ENCODE peak calls at places on chromosomes 6 and 20, in eight cellular contexts. J, F, O, H, L, U, S and A are unnamed samples.
A peak's percentile ranks its signal among the peaks of the same experiment; 100 is the strongest.

GRCh38 chr20:41173791-41174341 is 36.5 kb downstream of the PLCG1 start:
- DNase-seq in S (no peak), U (no peak), L (no peak), H (no peak), O (no peak), F (no peak), J (no peak), A (no peak)

GRCh38 chr6:122800906-122801305 is 11.8 kb downstream of the SMPDL3A start:
- DNase-seq in L (no peak), F (no peak), S (no peak), J (no peak), H (no peak), O (no peak), U (no peak), A (no peak)

GRCh38 chr6:1381397-1382330 is 7.7 kb upstream of the FOXF2 start:
- DNase-seq in U (no peak), F (peak; percentile 91), J (no peak), L (peak; percentile 13), S (peak; percentile 43), H (no peak), O (peak; percentile 67), A (peak; percentile 78)

GRCh38 chr6:41256383-41256782 is 28.2 kb downstream of the TREML4 start:
- DNase-seq in J (no peak), H (no peak), L (no peak), O (no peak), U (no peak), S (no peak), F (no peak), A (no peak)

GRCh38 chr6:38755874-38756273 is 40.8 kb downstream of the DNAH8 start:
- DNase-seq in F (no peak), H (no peak), J (no peak), S (no peak), U (no peak), O (no peak), L (no peak), A (no peak)

GRCh38 chr6:50120300-50120699 is 70.6 kb upstream of the DEFB112 start:
- DNase-seq in L (no peak), S (no peak), F (no peak), H (peak; percentile 7), O (no peak), J (no peak), U (no peak), A (no peak)

GRCh38 chr20:2820896-2821869 is 5.0 kb downstream of the TMEM239 start:
- DNase-seq in F (no peak), L (no peak), S (no peak), U (no peak), H (no peak), O (peak; percentile 39), J (no peak), A (no peak)

GRCh38 chr6:116971959-116972358 is 94.9 kb downstream of the RFX6 start:
- DNase-seq in L (no peak), O (peak; percentile 60), S (peak; percentile 62), U (peak; percentile 31), J (no peak), H (peak; percentile 12), F (peak; percentile 40), A (peak; percentile 48)

GRCh38 chr6:146381486-146381885 is 162.1 kb upstream of the RAB32 start:
- DNase-seq in H (no peak), O (no peak), L (no peak), U (no peak), J (no peak), S (no peak), F (no peak), A (peak; percentile 8)

GRCh38 chr6:44826277-44826676 is 438.8 kb downstream of the CDC5L start:
- DNase-seq in H (no peak), S (no peak), O (no peak), J (no peak), L (no peak), F (no peak), U (peak; percentile 64), A (no peak)

GRCh38 chr6:109901976-109902375 is 76.1 kb upstream of the GPR6 start:
- DNase-seq in O (no peak), J (no peak), U (no peak), S (no peak), F (no peak), H (no peak), L (no peak), A (no peak)

GRCh38 chr20:7085448-7085847 is 318.0 kb downstream of the BMP2 start:
- DNase-seq in O (no peak), U (no peak), S (no peak), L (no peak), J (no peak), H (no peak), F (no peak), A (peak; percentile 30)